ENCODE peak calls at places on chromosomes 5 and 9, in six cellular contexts. T, K, C, E, P and U are unnamed samples.

GRCh38 chr9:92122792-92123191 is 7.6 kb upstream of the SPTLC1 start:
- DNase-seq in T (no peak), K (no peak), C (no peak), E (no peak), P (no peak), U (no peak)

GRCh38 chr5:41270423-41271251 is 57.3 kb upstream of the C6 start:
- DNase-seq in T (peak; percentile 53), K (no peak), C (peak; percentile 85), E (peak; percentile 21), P (no peak), U (no peak)

GRCh38 chr5:62587737-62588136 is 9.1 kb downstream of the LRRC70 start:
- DNase-seq in T (no peak), K (no peak), C (no peak), E (no peak), P (no peak), U (no peak)

GRCh38 chr9:119677811-119678530 is 308.7 kb upstream of the BRINP1 start:
- DNase-seq in T (no peak), K (no peak), C (no peak), E (no peak), P (no peak), U (no peak)

GRCh38 chr5:172632346-172633092 is 8.5 kb upstream of the NEURL1B start:
- DNase-seq in T (no peak), K (no peak), C (no peak), E (no peak), P (peak; percentile 40), U (no peak)

GRCh38 chr5:30764704-30765103 is 428.8 kb upstream of the CDH6 start:
- DNase-seq in T (no peak), K (no peak), C (no peak), E (no peak), P (no peak), U (no peak)

GRCh38 chr5:78647411-78647818 is 1.2 kb downstream of the LHFPL2 start:
- DNase-seq in T (no peak), K (no peak), C (peak; percentile 37), E (no peak), P (no peak), U (no peak)

GRCh38 chr9:86807577-86807976 is 139.7 kb downstream of the GAS1 start:
- DNase-seq in T (no peak), K (no peak), C (no peak), E (no peak), P (no peak), U (no peak)

GRCh38 chr5:174951151-174951780 is 226.9 kb downstream of the MSX2 start:
- DNase-seq in T (peak; percentile 67), K (no peak), C (peak; percentile 67), E (peak; percentile 32), P (no peak), U (no peak)

GRCh38 chr5:59795141-59795540 is 98.4 kb downstream of the PDE4D start:
- DNase-seq in T (no peak), K (no peak), C (no peak), E (no peak), P (no peak), U (no peak)
- TF ChIP-seq CTCF in T (no peak), K (no peak), C (no peak), E (no peak), P (no peak), U (no peak)

GRCh38 chr5:139293199-139293503 is 389 bp upstream of the MATR3 start:
- DNase-seq in T (no peak), K (no peak), C (no peak), E (no peak), P (no peak), U (no peak)

GRCh38 chr5:139295692-139296091 is 2.2 kb downstream of the MATR3 start:
- DNase-seq in T (no peak), K (no peak), C (no peak), E (no peak), P (no peak), U (no peak)

GRCh38 chr5:139293504-139294371 is at the start of gene MATR3:
- DNase-seq in T (peak; percentile 91), K (peak; percentile 98), C (peak; percentile 91), E (peak; percentile 72), P (peak; percentile 97), U (peak; percentile 97)

GRCh38 chr5:139296198-139296597 is 2.7 kb downstream of the MATR3 start:
- DNase-seq in T (no peak), K (no peak), C (no peak), E (no peak), P (no peak), U (no peak)

DNA sequence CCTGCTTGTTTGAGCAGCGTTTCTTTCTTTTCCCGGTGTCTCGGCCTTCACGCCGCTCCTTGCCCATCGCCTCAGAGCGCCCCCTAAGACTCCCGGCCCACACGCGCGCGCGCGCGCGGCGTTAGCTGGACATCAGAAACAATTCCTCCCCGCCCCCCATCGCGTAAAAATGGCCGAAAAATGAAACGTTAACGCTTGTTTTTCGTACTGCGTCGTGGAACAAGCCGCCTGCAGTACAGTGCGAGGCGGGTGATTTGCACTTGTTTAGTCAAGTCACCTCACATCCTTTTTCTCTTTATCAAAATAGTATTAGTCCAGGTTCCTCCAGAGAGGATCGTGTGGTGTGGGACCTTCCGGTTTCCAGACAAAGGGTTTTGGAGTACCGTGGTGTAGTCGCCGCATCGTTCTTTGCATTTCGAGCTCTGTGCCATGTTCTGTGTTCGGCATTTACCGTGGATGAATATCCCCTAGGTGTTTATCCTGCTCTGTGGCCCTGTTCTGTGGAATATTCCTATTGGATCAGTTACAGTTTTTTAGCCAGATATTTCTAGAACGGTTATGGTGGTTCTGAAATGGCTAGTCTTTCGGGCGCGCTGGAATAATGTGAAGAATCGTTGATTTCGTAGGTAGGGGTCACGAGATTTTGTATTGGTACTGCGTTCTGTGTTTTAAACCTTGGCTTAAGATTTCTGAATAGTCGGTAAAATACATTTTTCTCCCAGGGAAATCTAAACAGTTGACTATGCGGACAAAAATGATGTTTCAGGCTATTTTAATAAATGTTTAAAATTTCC is 1.0 kb downstream of the MATR3 start:
- DNase-seq in T (peak; percentile 52), K (peak; percentile 87), C (peak; percentile 55), E (no peak), P (peak; percentile 83), U (peak; percentile 89)
- TF ChIP-seq CTCF in T (peak; percentile 58), K (no peak), C (peak; percentile 49), E (peak; percentile 37), P (no peak), U (peak; percentile 34)

GRCh38 chr5:9544502-9545300 is 1.2 kb downstream of the SEMA5A start:
- DNase-seq in T (peak; percentile 53), K (peak; percentile 87), C (peak; percentile 97), E (no peak), P (peak; percentile 89), U (peak; percentile 93)
- TF ChIP-seq CTCF in T (peak; percentile 92), K (peak; percentile 77), C (peak; percentile 99), E (peak; percentile 95), P (peak; percentile 75), U (peak; percentile 94)

DNA sequence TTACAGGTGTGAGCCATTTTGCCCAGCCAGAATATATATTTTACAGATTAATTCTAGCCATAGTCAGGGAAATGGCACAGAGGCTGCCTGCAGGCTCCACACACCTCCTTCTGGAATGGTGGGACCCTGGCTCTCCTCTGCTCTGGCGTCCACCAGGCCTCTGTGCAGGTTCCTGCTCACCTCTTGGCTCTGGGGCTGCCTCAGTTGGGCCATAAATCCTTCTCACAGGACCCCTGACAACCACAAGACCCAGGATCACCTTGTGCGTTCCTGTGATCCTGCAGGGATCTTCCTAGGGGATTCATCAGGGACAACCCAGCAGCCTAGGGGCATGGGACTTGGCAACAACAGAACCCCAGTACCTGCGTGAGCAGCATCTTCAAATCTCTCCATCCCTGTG is 93.0 kb upstream of the FSTL4 start:
- DNase-seq in T (no peak), K (no peak), C (no peak), E (no peak), P (peak; percentile 14), U (peak; percentile 22)
- TF ChIP-seq CTCF in T (no peak), K (no peak), C (no peak), E (no peak), P (no peak), U (no peak)

DNA sequence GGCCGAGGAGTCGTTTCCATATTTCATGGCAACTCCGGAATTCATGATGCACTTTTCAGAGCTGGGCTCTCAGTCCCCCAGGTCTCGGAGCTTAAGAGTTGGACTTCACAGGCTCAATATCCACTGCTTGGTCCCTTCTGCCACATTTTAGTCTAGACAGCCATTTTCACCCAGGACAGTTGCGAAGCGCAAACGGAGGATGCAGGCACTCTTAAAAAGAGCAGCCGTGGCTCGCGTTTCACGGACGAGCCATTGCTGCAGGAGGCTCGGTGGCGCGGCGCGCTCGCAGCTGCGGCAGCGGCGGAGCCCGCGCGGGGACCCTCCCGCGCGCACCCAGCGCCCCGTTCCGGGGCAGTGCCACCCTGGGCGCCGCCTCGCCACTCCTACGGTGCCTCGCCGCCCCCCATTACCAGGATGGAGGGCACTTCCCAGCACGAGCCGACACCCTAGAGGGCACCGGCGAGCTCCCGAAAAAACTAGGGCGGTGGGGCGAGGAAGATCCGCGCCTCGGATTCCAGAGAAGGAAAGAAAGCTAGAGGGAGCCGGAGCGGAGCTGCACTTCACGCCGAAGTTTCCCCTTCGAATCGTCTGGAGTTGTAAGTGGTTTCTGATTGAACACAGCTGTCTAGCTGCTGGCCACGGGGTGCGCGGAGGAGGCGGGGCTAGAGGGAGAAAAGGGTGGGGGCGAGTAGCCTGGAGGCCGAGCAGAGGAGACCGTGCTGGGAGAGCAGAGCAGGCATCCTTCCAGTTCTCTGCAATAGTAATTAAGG is 140.3 kb downstream of the TSSK1B start:
- DNase-seq in T (peak; percentile 85), K (peak; percentile 92), C (peak; percentile 73), E (peak; percentile 6), P (peak; percentile 94), U (peak; percentile 84)
- TF ChIP-seq CTCF in T (peak; percentile 35), K (no peak), C (peak; percentile 40), E (peak; percentile 29), P (no peak), U (peak; percentile 33)